ENCODE peak calls at places on chromosomes 12 and 14, in nine cellular contexts. One of them, this sample, is unnamed.

GRCh38 chr12:66196806-66197205 is 7.8 kb downstream of the IRAK3 start:
- DNase-seq in right lobe of liver: no peak
- DNase-seq in transverse colon: no peak
- DNase-seq in breast epithelium: no peak
- DNase-seq in dorsolateral prefrontal cortex: no peak
- DNase-seq in endothelial cell of umbilical vein: no peak
- DNase-seq in vagina: no peak
- DNase-seq in body of pancreas: no peak
- DNase-seq in left ventricle myocardium inferior: no peak
- DNase-seq in this sample: no peak

GRCh38 chr14:91980157-91980556 is 32.7 kb upstream of the FBLN5 start:
- DNase-seq in right lobe of liver: no peak
- DNase-seq in transverse colon: no peak
- DNase-seq in breast epithelium: no peak
- DNase-seq in dorsolateral prefrontal cortex: no peak
- DNase-seq in endothelial cell of umbilical vein: peak; percentile 94
- DNase-seq in vagina: no peak
- DNase-seq in body of pancreas: no peak
- DNase-seq in left ventricle myocardium inferior: no peak
- DNase-seq in this sample: no peak

GRCh38 chr12:685388-685787 is 22.1 kb upstream of the NINJ2 start:
- DNase-seq in right lobe of liver: no peak
- DNase-seq in transverse colon: peak; percentile 47
- DNase-seq in breast epithelium: no peak
- DNase-seq in dorsolateral prefrontal cortex: no peak
- DNase-seq in endothelial cell of umbilical vein: peak; percentile 77
- DNase-seq in vagina: no peak
- DNase-seq in body of pancreas: no peak
- DNase-seq in left ventricle myocardium inferior: no peak
- DNase-seq in this sample: peak; percentile 32

GRCh38 chr12:65229441-65229840 is 49.0 kb upstream of the MSRB3 start:
- DNase-seq in right lobe of liver: no peak
- DNase-seq in transverse colon: no peak
- DNase-seq in breast epithelium: no peak
- DNase-seq in dorsolateral prefrontal cortex: no peak
- DNase-seq in endothelial cell of umbilical vein: peak; percentile 55
- DNase-seq in vagina: no peak
- DNase-seq in body of pancreas: no peak
- DNase-seq in left ventricle myocardium inferior: no peak
- DNase-seq in this sample: no peak

GRCh38 chr12:88258396-88258795 is 116.3 kb downstream of the TMTC3 start:
- DNase-seq in right lobe of liver: no peak
- DNase-seq in transverse colon: no peak
- DNase-seq in breast epithelium: no peak
- DNase-seq in dorsolateral prefrontal cortex: no peak
- DNase-seq in endothelial cell of umbilical vein: no peak
- DNase-seq in vagina: no peak
- DNase-seq in body of pancreas: no peak
- DNase-seq in left ventricle myocardium inferior: no peak
- DNase-seq in this sample: no peak

GRCh38 chr14:71933026-71933587 is 878 bp downstream of the RGS6 start:
- DNase-seq in right lobe of liver: no peak
- DNase-seq in transverse colon: no peak
- DNase-seq in breast epithelium: no peak
- DNase-seq in dorsolateral prefrontal cortex: peak; percentile 49
- DNase-seq in endothelial cell of umbilical vein: no peak
- DNase-seq in vagina: no peak
- DNase-seq in body of pancreas: no peak
- DNase-seq in left ventricle myocardium inferior: no peak
- DNase-seq in this sample: no peak

GRCh38 chr14:67602995-67603545 is 3.0 kb upstream of the PIGH start:
- DNase-seq in right lobe of liver: no peak
- DNase-seq in transverse colon: no peak
- DNase-seq in breast epithelium: no peak
- DNase-seq in dorsolateral prefrontal cortex: no peak
- DNase-seq in endothelial cell of umbilical vein: no peak
- DNase-seq in vagina: no peak
- DNase-seq in body of pancreas: no peak
- DNase-seq in left ventricle myocardium inferior: no peak
- DNase-seq in this sample: no peak

GRCh38 chr12:112907415-112908157 is 824 bp downstream of the OAS1 start:
- DNase-seq in right lobe of liver: no peak
- DNase-seq in transverse colon: peak; percentile 27
- DNase-seq in breast epithelium: no peak
- DNase-seq in dorsolateral prefrontal cortex: no peak
- DNase-seq in endothelial cell of umbilical vein: no peak
- DNase-seq in vagina: peak; percentile 37
- DNase-seq in body of pancreas: peak; percentile 34
- DNase-seq in left ventricle myocardium inferior: no peak
- DNase-seq in this sample: no peak

GRCh38 chr12:71746983-71747611 is 7.6 kb upstream of the RAB21 start:
- DNase-seq in right lobe of liver: no peak
- DNase-seq in transverse colon: peak; percentile 46
- DNase-seq in breast epithelium: no peak
- DNase-seq in dorsolateral prefrontal cortex: no peak
- DNase-seq in endothelial cell of umbilical vein: peak; percentile 66
- DNase-seq in vagina: no peak
- DNase-seq in body of pancreas: peak; percentile 62
- DNase-seq in left ventricle myocardium inferior: no peak
- DNase-seq in this sample: peak; percentile 32

GRCh38 chr12:76277480-76277879 is 70.7 kb downstream of the BBS10 start:
- DNase-seq in right lobe of liver: no peak
- DNase-seq in transverse colon: no peak
- DNase-seq in breast epithelium: no peak
- DNase-seq in dorsolateral prefrontal cortex: no peak
- DNase-seq in endothelial cell of umbilical vein: peak; percentile 54
- DNase-seq in vagina: no peak
- DNase-seq in body of pancreas: peak; percentile 8
- DNase-seq in left ventricle myocardium inferior: no peak
- DNase-seq in this sample: no peak

GRCh38 chr12:69666798-69667197 is 32.3 kb downstream of the BEST3 start:
- DNase-seq in right lobe of liver: no peak
- DNase-seq in transverse colon: no peak
- DNase-seq in breast epithelium: no peak
- DNase-seq in dorsolateral prefrontal cortex: no peak
- DNase-seq in endothelial cell of umbilical vein: no peak
- DNase-seq in vagina: no peak
- DNase-seq in body of pancreas: no peak
- DNase-seq in left ventricle myocardium inferior: no peak
- DNase-seq in this sample: no peak

DNA sequence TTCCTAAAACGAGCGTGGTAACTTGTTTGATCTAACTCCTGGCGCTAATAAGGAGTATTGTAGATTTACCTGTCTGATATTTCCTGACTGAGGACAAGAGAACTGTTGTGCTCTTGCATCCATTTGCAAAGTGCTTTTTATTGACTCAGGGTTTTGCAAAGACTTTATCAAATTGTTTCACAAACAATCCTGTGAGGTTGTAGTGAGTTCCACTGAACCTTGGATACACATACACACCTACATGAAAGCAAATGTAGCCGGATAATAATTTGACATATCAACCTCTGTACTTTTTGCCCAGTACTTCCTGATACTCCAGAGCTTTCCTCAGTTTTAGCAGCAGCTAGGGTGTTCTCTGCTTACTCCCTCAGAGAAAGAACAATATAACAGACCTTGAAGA is 6.7 kb upstream of the PTGER2 start:
- DNase-seq in right lobe of liver: no peak
- DNase-seq in transverse colon: no peak
- DNase-seq in breast epithelium: no peak
- DNase-seq in dorsolateral prefrontal cortex: no peak
- DNase-seq in endothelial cell of umbilical vein: no peak
- DNase-seq in vagina: no peak
- DNase-seq in body of pancreas: no peak
- DNase-seq in left ventricle myocardium inferior: no peak
- DNase-seq in this sample: no peak
- H3K27me3 ChIP-seq in right lobe of liver: no peaks in the 10 kb centered on the region
- H3K27me3 ChIP-seq in transverse colon: no peaks in the 10 kb centered on the region
- H3K27me3 ChIP-seq in breast epithelium: no peaks in the 10 kb centered on the region
- H3K27me3 ChIP-seq in dorsolateral prefrontal cortex: no peaks in the 10 kb centered on the region
- H3K27me3 ChIP-seq in endothelial cell of umbilical vein: peaks cover 17% of the 10 kb centered on the region
- H3K27me3 ChIP-seq in vagina: no peaks in the 10 kb centered on the region
- H3K27me3 ChIP-seq in body of pancreas: no peaks in the 10 kb centered on the region
- H3K27me3 ChIP-seq in left ventricle myocardium inferior: peaks cover 38% of the 10 kb centered on the region
- H3K27me3 ChIP-seq in this sample: no peaks in the 10 kb centered on the region

GRCh38 chr12:50069069-50069468 is 11.7 kb downstream of the ASIC1 start:
- DNase-seq in right lobe of liver: no peak
- DNase-seq in transverse colon: no peak
- DNase-seq in breast epithelium: no peak
- DNase-seq in dorsolateral prefrontal cortex: no peak
- DNase-seq in endothelial cell of umbilical vein: no peak
- DNase-seq in vagina: no peak
- DNase-seq in body of pancreas: no peak
- DNase-seq in left ventricle myocardium inferior: no peak
- DNase-seq in this sample: no peak

GRCh38 chr12:50061946-50062725 is 4.7 kb downstream of the ASIC1 start:
- DNase-seq in right lobe of liver: no peak
- DNase-seq in transverse colon: no peak
- DNase-seq in breast epithelium: no peak
- DNase-seq in dorsolateral prefrontal cortex: no peak
- DNase-seq in endothelial cell of umbilical vein: no peak
- DNase-seq in vagina: no peak
- DNase-seq in body of pancreas: no peak
- DNase-seq in left ventricle myocardium inferior: no peak
- DNase-seq in this sample: no peak

GRCh38 chr12:50062733-50063452 is 5.5 kb downstream of the ASIC1 start:
- DNase-seq in right lobe of liver: no peak
- DNase-seq in transverse colon: no peak
- DNase-seq in breast epithelium: no peak
- DNase-seq in dorsolateral prefrontal cortex: peak; percentile 61
- DNase-seq in endothelial cell of umbilical vein: no peak
- DNase-seq in vagina: no peak
- DNase-seq in body of pancreas: no peak
- DNase-seq in left ventricle myocardium inferior: no peak
- DNase-seq in this sample: no peak

GRCh38 chr12:50066402-50066801 is 9.0 kb downstream of the ASIC1 start:
- DNase-seq in right lobe of liver: no peak
- DNase-seq in transverse colon: peak; percentile 32
- DNase-seq in breast epithelium: no peak
- DNase-seq in dorsolateral prefrontal cortex: no peak
- DNase-seq in endothelial cell of umbilical vein: no peak
- DNase-seq in vagina: no peak
- DNase-seq in body of pancreas: no peak
- DNase-seq in left ventricle myocardium inferior: no peak
- DNase-seq in this sample: no peak

GRCh38 chr12:50065726-50066310 is 8.4 kb downstream of the ASIC1 start:
- DNase-seq in right lobe of liver: no peak
- DNase-seq in transverse colon: no peak
- DNase-seq in breast epithelium: no peak
- DNase-seq in dorsolateral prefrontal cortex: no peak
- DNase-seq in endothelial cell of umbilical vein: no peak
- DNase-seq in vagina: no peak
- DNase-seq in body of pancreas: no peak
- DNase-seq in left ventricle myocardium inferior: no peak
- DNase-seq in this sample: no peak
- TF ChIP-seq CTCF in right lobe of liver: no peak
- TF ChIP-seq CTCF in transverse colon: no peak
- TF ChIP-seq CTCF in breast epithelium: no peak
- TF ChIP-seq CTCF in dorsolateral prefrontal cortex: no peak
- TF ChIP-seq CTCF in endothelial cell of umbilical vein: no peak
- TF ChIP-seq CTCF in vagina: no peak
- TF ChIP-seq CTCF in body of pancreas: no peak
- TF ChIP-seq CTCF in left ventricle myocardium inferior: no peak
- TF ChIP-seq CTCF in this sample: no peak

GRCh38 chr12:110270125-110270962 is 10.7 kb upstream of the ATP2A2 start:
- DNase-seq in right lobe of liver: peak; percentile 31
- DNase-seq in transverse colon: no peak
- DNase-seq in breast epithelium: peak; percentile 51
- DNase-seq in dorsolateral prefrontal cortex: peak; percentile 59
- DNase-seq in endothelial cell of umbilical vein: no peak
- DNase-seq in vagina: no peak
- DNase-seq in body of pancreas: peak; percentile 41
- DNase-seq in left ventricle myocardium inferior: peak; percentile 55
- DNase-seq in this sample: no peak
- H3K4me3 ChIP-seq in right lobe of liver: no peak overlapping the region
- H3K4me3 ChIP-seq in transverse colon: no peak overlapping the region
- H3K4me3 ChIP-seq in breast epithelium: no peak overlapping the region
- H3K4me3 ChIP-seq in dorsolateral prefrontal cortex: no peak overlapping the region
- H3K4me3 ChIP-seq in endothelial cell of umbilical vein: no peak overlapping the region
- H3K4me3 ChIP-seq in vagina: no peak overlapping the region
- H3K4me3 ChIP-seq in body of pancreas: no peak overlapping the region
- H3K4me3 ChIP-seq in left ventricle myocardium inferior: no peak overlapping the region
- H3K4me3 ChIP-seq in this sample: no peak overlapping the region

GRCh38 chr14:55699131-55700057 is 119.4 kb downstream of the KTN1 start:
- DNase-seq in right lobe of liver: no peak
- DNase-seq in transverse colon: peak; percentile 26
- DNase-seq in breast epithelium: peak; percentile 40
- DNase-seq in dorsolateral prefrontal cortex: no peak
- DNase-seq in endothelial cell of umbilical vein: peak; percentile 30
- DNase-seq in vagina: peak; percentile 16
- DNase-seq in body of pancreas: no peak
- DNase-seq in left ventricle myocardium inferior: no peak
- DNase-seq in this sample: no peak

GRCh38 chr14:55704654-55705053 is 124.6 kb downstream of the KTN1 start:
- DNase-seq in right lobe of liver: no peak
- DNase-seq in transverse colon: no peak
- DNase-seq in breast epithelium: no peak
- DNase-seq in dorsolateral prefrontal cortex: no peak
- DNase-seq in endothelial cell of umbilical vein: no peak
- DNase-seq in vagina: no peak
- DNase-seq in body of pancreas: no peak
- DNase-seq in left ventricle myocardium inferior: no peak
- DNase-seq in this sample: no peak

GRCh38 chr14:55702501-55702900 is 122.5 kb downstream of the KTN1 start:
- DNase-seq in right lobe of liver: no peak
- DNase-seq in transverse colon: no peak
- DNase-seq in breast epithelium: no peak
- DNase-seq in dorsolateral prefrontal cortex: no peak
- DNase-seq in endothelial cell of umbilical vein: no peak
- DNase-seq in vagina: peak; percentile 31
- DNase-seq in body of pancreas: no peak
- DNase-seq in left ventricle myocardium inferior: no peak
- DNase-seq in this sample: no peak

GRCh38 chr14:55698051-55698450 is 118.0 kb downstream of the KTN1 start:
- DNase-seq in right lobe of liver: no peak
- DNase-seq in transverse colon: peak; percentile 59
- DNase-seq in breast epithelium: no peak
- DNase-seq in dorsolateral prefrontal cortex: no peak
- DNase-seq in endothelial cell of umbilical vein: no peak
- DNase-seq in vagina: no peak
- DNase-seq in body of pancreas: no peak
- DNase-seq in left ventricle myocardium inferior: no peak
- DNase-seq in this sample: no peak

DNA sequence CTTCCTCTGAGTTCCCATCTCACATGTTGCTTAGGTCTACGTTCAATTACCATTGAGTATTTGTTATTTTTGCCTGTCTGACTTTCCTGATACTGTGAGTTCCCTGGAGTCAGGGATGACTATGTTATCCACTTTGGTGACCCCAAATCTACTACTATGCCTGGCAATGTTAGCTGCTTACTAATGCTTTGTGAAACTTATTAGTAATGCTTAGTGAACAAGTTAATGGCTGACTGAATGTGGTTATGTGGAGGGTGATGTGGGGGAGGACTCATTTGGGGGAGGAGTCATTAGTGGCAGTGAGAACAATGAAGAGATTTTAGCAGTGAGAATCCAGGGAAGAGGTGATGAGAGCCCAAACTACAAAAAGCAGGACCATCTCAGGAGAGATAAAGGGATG is 121.6 kb downstream of the KTN1 start:
- DNase-seq in right lobe of liver: no peak
- DNase-seq in transverse colon: no peak
- DNase-seq in breast epithelium: no peak
- DNase-seq in dorsolateral prefrontal cortex: no peak
- DNase-seq in endothelial cell of umbilical vein: no peak
- DNase-seq in vagina: no peak
- DNase-seq in body of pancreas: no peak
- DNase-seq in left ventricle myocardium inferior: no peak
- DNase-seq in this sample: no peak
- H3K27me3 ChIP-seq in right lobe of liver: no peaks in the 10 kb centered on the region
- H3K27me3 ChIP-seq in transverse colon: no peaks in the 10 kb centered on the region
- H3K27me3 ChIP-seq in breast epithelium: no peaks in the 10 kb centered on the region
- H3K27me3 ChIP-seq in dorsolateral prefrontal cortex: no peaks in the 10 kb centered on the region
- H3K27me3 ChIP-seq in endothelial cell of umbilical vein: no peaks in the 10 kb centered on the region
- H3K27me3 ChIP-seq in vagina: no peaks in the 10 kb centered on the region
- H3K27me3 ChIP-seq in body of pancreas: no peaks in the 10 kb centered on the region
- H3K27me3 ChIP-seq in left ventricle myocardium inferior: no peaks in the 10 kb centered on the region
- H3K27me3 ChIP-seq in this sample: no peaks in the 10 kb centered on the region